ENCODE peak calls at places on chromosomes 16 and 17, in four cellular contexts. Z is astrocyte of the spinal cord, R is suprapubic skin, C is Caco-2. O is an unnamed sample.

GRCh38 chr17:1315891-1316403 is 36.5 kb downstream of the TRARG1 start:
- DNase-seq in Z (no peak), R (no peak), C (no peak), O (no peak)

GRCh38 chr17:20191066-20191465 is 181.9 kb downstream of the SPECC1 start:
- DNase-seq in Z (peak), R (no peak), C (no peak), O (peak)

GRCh38 chr17:31721291-31722025 is 137.6 kb downstream of the COPRS start:
- DNase-seq in Z (no peak), R (no peak), C (no peak), O (no peak)

GRCh38 chr16:86611517-86611840 is 33.1 kb downstream of the FOXL1 start:
- DNase-seq in Z (peak), R (no peak), C (no peak), O (no peak)

GRCh38 chr17:78716814-78717393 is 65.2 kb downstream of the CYTH1 start:
- DNase-seq in Z (peak), R (peak), C (no peak), O (peak)

GRCh38 chr17:42276609-42277341 is 584 bp upstream of the STAT5B start:
- DNase-seq in Z (peak), R (peak), C (peak), O (no peak)

GRCh38 chr16:85027968-85028637 is 508 bp downstream of the KIAA0513 start:
- DNase-seq in Z (no peak), R (peak), C (no peak), O (no peak)

GRCh38 chr16:46916980-46917379 is 32.8 kb downstream of the GPT2 start:
- DNase-seq in Z (no peak), R (no peak), C (no peak), O (no peak)

GRCh38 chr17:75471207-75471606 is 14.8 kb downstream of the TMEM94 start:
- DNase-seq in Z (no peak), R (no peak), C (no peak), O (no peak)

GRCh38 chr17:76276069-76276431 is 10.9 kb downstream of the UBALD2 start:
- DNase-seq in Z (no peak), R (no peak), C (no peak), O (no peak)

GRCh38 chr17:63973247-63973646 is 529 bp upstream of the SCN4A start:
- DNase-seq in Z (no peak), R (no peak), C (no peak), O (no peak)

GRCh38 chr16:85798283-85798776 is 1.0 kb downstream of the EMC8 start:
- DNase-seq in Z (no peak), R (no peak), C (peak), O (no peak)

GRCh38 chr16:85210423-85211169 is 98.3 kb upstream of the CIBAR2 start:
- DNase-seq in Z (peak), R (no peak), C (no peak), O (no peak)

GRCh38 chr17:82198092-82198491 is 14.6 kb downstream of the CCDC57 start:
- DNase-seq in Z (no peak), R (no peak), C (no peak), O (no peak)

GRCh38 chr16:11254913-11255736 is 879 bp downstream of the SOCS1 start:
- DNase-seq in Z (peak), R (no peak), C (peak), O (no peak)

GRCh38 chr17:14302421-14303099 is 1.7 kb downstream of the HS3ST3B1 start:
- DNase-seq in Z (peak), R (peak), C (peak), O (no peak)

GRCh38 chr17:34318474-34318873 is 761 bp upstream of the CCL8 start:
- DNase-seq in Z (no peak), R (no peak), C (peak), O (no peak)
- TF ChIP-seq CTCF in Z (no peak), R (no peak), C (no peak), O (no peak)

GRCh38 chr17:8248751-8249607 is at the start of gene PFAS:
- DNase-seq in Z (peak), R (peak), C (peak), O (peak)

GRCh38 chr17:8249621-8250020 is 532 bp downstream of the PFAS start:
- DNase-seq in Z (no peak), R (no peak), C (no peak), O (no peak)

GRCh38 chr17:8237886-8238285 is 10.0 kb downstream of the CTC1 start:
- DNase-seq in Z (no peak), R (no peak), C (no peak), O (no peak)

GRCh38 chr17:8244768-8245167 is 3.1 kb downstream of the CTC1 start:
- DNase-seq in Z (no peak), R (no peak), C (no peak), O (no peak)

GRCh38 chr17:8243827-8244226 is 4.0 kb downstream of the CTC1 start:
- DNase-seq in Z (no peak), R (no peak), C (no peak), O (no peak)
- H3K4me3 ChIP-seq in Z (no peak), R (no peak), C (no peak), O (no peak)

GRCh38 chr16:67979955-67980678 is at the start of gene DPEP3:
- DNase-seq in Z (no peak), R (peak), C (no peak), O (no peak)
- TF ChIP-seq CTCF in Z (peak), R (peak), C (no peak), O (no peak)

DNA sequence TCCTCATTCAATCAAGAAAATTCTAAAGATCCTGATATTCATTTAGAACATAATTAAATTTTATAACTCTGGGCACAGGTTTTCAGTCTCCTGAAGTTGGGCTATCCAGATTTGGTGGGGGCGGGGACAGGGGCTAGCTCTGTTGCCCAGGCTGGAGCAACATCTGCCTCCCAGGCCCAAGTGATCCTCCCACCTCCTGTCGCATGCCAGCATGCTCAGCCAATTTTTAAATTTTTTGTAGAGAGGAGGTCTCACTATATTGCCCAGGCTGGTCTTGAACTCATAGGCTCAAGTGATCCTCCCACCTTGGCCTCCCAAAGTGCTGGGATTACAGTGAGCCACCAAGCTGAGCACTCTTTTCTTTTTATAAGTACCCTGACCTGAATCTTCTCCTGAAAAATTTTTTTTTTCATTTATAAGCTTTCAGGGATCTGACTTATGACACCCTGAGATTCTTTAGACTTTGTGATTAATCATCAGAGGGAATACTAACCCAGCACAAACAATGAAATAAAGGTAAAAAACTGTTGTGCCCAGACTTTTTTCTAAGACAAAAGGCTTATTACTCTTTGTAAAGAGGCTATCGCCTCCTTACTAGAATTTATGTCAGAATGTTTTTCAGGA is 62.6 kb downstream of the TUBD1 start:
- DNase-seq in Z (peak), R (no peak), C (no peak), O (no peak)
- H3K4me3 ChIP-seq in Z (no peak), R (no peak), C (no peak), O (no peak)

GRCh38 chr16:5062790-5063765 is 2.7 kb downstream of the C16orf89 start:
- DNase-seq in Z (no peak), R (no peak), C (no peak), O (no peak)
- TF ChIP-seq CTCF in Z (no peak), R (no peak), C (peak), O (peak)